ENCODE peak calls at places on chromosomes 6 and 20, in four cellular contexts. A, L, E and M are unnamed samples.

GRCh38 chr20:16178671-16179070 is 394.6 kb downstream of the KIF16B start:
- DNase-seq in A (no peak), L (no peak), E (no peak), M (no peak)

GRCh38 chr6:43468748-43469681 is 8.4 kb upstream of the TJAP1 start:
- DNase-seq in A (no peak), L (no peak), E (no peak), M (no peak)

GRCh38 chr6:41707565-41708200 is 27.7 kb downstream of the TFEB start:
- DNase-seq in A (no peak), L (no peak), E (no peak), M (no peak)

GRCh38 chr6:108074057-108074358 is 533 bp downstream of the OSTM1 start:
- DNase-seq in A (no peak), L (no peak), E (no peak), M (no peak)

GRCh38 chr20:46230811-46231282 is 77.5 kb downstream of the CDH22 start:
- DNase-seq in A (no peak), L (no peak), E (no peak), M (peak)

GRCh38 chr6:56842602-56843475 is 112.1 kb upstream of the BEND6 start:
- DNase-seq in A (peak), L (no peak), E (peak), M (no peak)

GRCh38 chr6:77565370-77565769 is 87.5 kb upstream of the MEI4 start:
- DNase-seq in A (no peak), L (no peak), E (no peak), M (no peak)

GRCh38 chr20:40218296-40218955 is 470.6 kb downstream of the MAFB start:
- DNase-seq in A (no peak), L (no peak), E (no peak), M (no peak)

GRCh38 chr20:61736751-61737310 is 328.9 kb downstream of the TAF4 start:
- DNase-seq in A (no peak), L (no peak), E (no peak), M (no peak)

GRCh38 chr20:45313065-45313695 is 5.1 kb upstream of the MATN4 start:
- DNase-seq in A (no peak), L (no peak), E (no peak), M (no peak)

GRCh38 chr6:69416739-69417138 is 380.1 kb downstream of the LMBRD1 start:
- DNase-seq in A (no peak), L (no peak), E (no peak), M (peak)

GRCh38 chr20:48682529-48683385 is 145.0 kb downstream of the PREX1 start:
- DNase-seq in A (peak), L (no peak), E (peak), M (peak)

GRCh38 chr20:58693226-58694006 is 816 bp downstream of the NPEPL1 start:
- DNase-seq in A (peak), L (peak), E (peak), M (no peak)

GRCh38 chr20:50054626-50055511 is 58.1 kb downstream of the UBE2V1 start:
- DNase-seq in A (no peak), L (no peak), E (peak), M (peak)

GRCh38 chr6:13445005-13445743 is 42.2 kb downstream of the GFOD1 start:
- DNase-seq in A (peak), L (no peak), E (no peak), M (no peak)

GRCh38 chr6:83633149-83633548 is 75.8 kb downstream of the SNAP91 start:
- DNase-seq in A (no peak), L (no peak), E (no peak), M (no peak)

GRCh38 chr20:64102647-64103354 is 4.6 kb downstream of the NPBWR2 start:
- DNase-seq in A (no peak), L (no peak), E (no peak), M (no peak)

GRCh38 chr6:30781697-30782424 is 37.5 kb upstream of the IER3 start:
- DNase-seq in A (peak), L (peak), E (peak), M (peak)

GRCh38 chr20:1808101-1808500 is 87.1 kb upstream of the SIRPA start:
- DNase-seq in A (no peak), L (no peak), E (peak), M (no peak)

GRCh38 chr6:123829302-123829953 is 25.8 kb downstream of the NKAIN2 start:
- DNase-seq in A (no peak), L (no peak), E (no peak), M (peak)

GRCh38 chr6:131177996-131178395 is 42.7 kb downstream of the AKAP7 start:
- DNase-seq in A (no peak), L (no peak), E (no peak), M (no peak)

GRCh38 chr6:34234667-34235604 is 1.7 kb upstream of the HMGA1 start:
- DNase-seq in A (no peak), L (no peak), E (no peak), M (no peak)

GRCh38 chr6:116101298-116101718 is 655 bp downstream of the NT5DC1 start:
- DNase-seq in A (no peak), L (no peak), E (no peak), M (no peak)

GRCh38 chr20:50369225-50370035 is 140.8 kb upstream of the PTPN1 start:
- DNase-seq in A (no peak), L (no peak), E (no peak), M (no peak)

GRCh38 chr20:23143098-23143497 is 57.0 kb upstream of the CD93 start:
- DNase-seq in A (peak), L (peak), E (no peak), M (peak)

GRCh38 chr6:37258405-37258704 is 411 bp upstream of the TMEM217 start:
- DNase-seq in A (no peak), L (no peak), E (no peak), M (no peak)
- TF ChIP-seq CTCF in A (no peak), L (no peak), E (no peak), M (no peak)

GRCh38 chr6:63306446-63306845 is 13.3 kb downstream of the LGSN start:
- DNase-seq in A (no peak), L (no peak), E (no peak), M (no peak)

GRCh38 chr6:63305278-63305677 is 14.5 kb downstream of the LGSN start:
- DNase-seq in A (no peak), L (no peak), E (no peak), M (no peak)

GRCh38 chr6:63307581-63308246 is 12.1 kb downstream of the LGSN start:
- DNase-seq in A (no peak), L (peak), E (no peak), M (no peak)
- TF ChIP-seq CTCF in A (no peak), L (peak), E (peak), M (peak)

GRCh38 chr20:53611449-53611894 is 17.8 kb upstream of the ZNF217 start:
- DNase-seq in A (no peak), L (peak), E (peak), M (peak)

GRCh38 chr20:53606364-53606985 is 12.8 kb upstream of the ZNF217 start:
- DNase-seq in A (no peak), L (no peak), E (peak), M (peak)

GRCh38 chr20:53609501-53610445 is 16.1 kb upstream of the ZNF217 start:
- DNase-seq in A (no peak), L (peak), E (no peak), M (no peak)

GRCh38 chr20:53608456-53609413 is 15.1 kb upstream of the ZNF217 start:
- DNase-seq in A (no peak), L (no peak), E (peak), M (no peak)

GRCh38 chr20:53608071-53608455 is 14.4 kb upstream of the ZNF217 start:
- DNase-seq in A (no peak), L (no peak), E (peak), M (no peak)
- TF ChIP-seq CTCF in A (no peak), L (no peak), E (no peak), M (no peak)

GRCh38 chr6:15058200-15059070 is 187.4 kb upstream of the JARID2 start:
- DNase-seq in A (no peak), L (no peak), E (no peak), M (no peak)
- TF ChIP-seq CTCF in A (no peak), L (no peak), E (no peak), M (no peak)

DNA sequence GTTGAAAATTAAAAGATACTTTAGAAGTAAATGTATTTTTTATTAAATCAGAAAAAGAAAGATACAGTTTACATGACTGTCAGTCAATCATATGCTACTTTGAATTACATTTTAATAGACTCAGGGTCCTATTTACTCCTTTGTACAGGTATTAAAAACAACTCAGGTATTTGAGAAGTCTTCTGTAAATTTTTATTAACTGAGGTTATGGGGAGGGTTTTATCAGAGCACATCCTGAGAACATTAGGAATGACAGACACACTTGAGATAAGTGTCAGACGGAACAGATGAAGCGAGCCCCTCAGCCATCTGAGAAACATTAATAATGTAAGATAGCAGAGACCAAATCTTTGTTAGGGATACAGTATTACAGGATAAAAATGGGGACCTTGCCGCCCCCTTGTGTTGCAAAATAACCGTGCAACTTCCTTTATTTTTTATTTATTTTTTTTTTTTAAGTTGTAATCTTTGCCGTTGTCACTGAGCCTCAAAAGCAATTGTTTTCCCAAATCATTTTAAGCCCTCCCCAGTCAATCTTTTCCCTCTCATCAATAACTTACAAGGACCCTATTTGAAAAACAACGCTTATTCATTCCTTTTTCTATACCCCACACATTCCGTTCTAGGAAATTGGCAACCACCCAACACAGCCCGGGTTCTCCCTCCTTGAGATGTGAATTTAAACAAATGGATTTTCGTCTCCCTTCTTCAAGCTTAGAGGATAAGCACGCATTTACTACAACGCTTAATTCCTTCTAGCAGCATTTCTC is 126.7 kb downstream of the BCAS1 start:
- DNase-seq in A (peak), L (peak), E (peak), M (no peak)
- TF ChIP-seq CTCF in A (peak), L (peak), E (peak), M (peak)

GRCh38 chr6:40474937-40475336 is 112.2 kb downstream of the LRFN2 start:
- DNase-seq in A (no peak), L (no peak), E (no peak), M (no peak)

GRCh38 chr6:40473026-40473425 is 114.1 kb downstream of the LRFN2 start:
- DNase-seq in A (no peak), L (no peak), E (no peak), M (no peak)

GRCh38 chr6:40476673-40477072 is 110.5 kb downstream of the LRFN2 start:
- DNase-seq in A (no peak), L (no peak), E (no peak), M (no peak)

GRCh38 chr6:40480678-40481077 is 106.5 kb downstream of the LRFN2 start:
- DNase-seq in A (no peak), L (no peak), E (no peak), M (no peak)

DNA sequence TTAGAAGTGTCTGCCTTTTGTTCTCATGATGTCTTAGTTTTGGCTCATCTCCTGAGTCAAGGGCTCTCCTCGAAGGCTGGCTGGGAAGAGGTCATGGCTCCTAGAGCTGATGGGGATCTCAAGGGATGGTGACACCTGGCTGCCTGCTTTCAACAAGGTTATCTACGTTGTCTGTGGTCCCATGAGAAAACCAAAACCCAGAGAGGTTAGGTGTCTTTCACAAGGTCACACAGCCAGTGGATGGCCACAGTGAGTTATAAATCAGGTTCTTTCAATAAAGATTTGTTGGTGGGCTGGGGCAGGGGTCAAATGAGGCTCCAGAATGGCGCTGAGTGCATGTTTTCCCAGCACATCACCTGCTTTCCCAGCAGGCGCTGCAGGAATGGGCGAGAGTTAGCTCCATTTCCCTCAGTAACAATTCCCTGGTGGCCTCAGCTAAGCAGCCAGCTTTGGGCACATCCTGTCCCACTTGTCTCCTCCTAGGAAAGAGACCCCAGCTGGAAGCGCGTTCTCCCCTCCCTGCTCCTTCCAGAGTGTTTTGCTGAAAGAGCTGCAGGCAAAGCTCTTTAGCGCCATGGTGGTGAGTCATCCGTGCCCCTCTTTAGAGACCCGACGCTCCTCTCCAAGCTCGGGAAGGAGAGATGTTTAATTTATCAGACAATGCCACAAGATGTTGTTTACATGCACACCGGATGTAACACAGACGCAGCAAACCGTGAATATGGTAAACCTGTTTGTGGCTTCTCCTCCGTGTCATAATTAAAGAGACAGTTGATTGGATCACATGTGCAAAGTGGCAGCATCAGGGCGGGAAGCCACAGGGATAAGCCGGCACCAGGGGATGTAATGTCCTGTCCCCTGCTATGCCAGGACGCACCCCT is 109.7 kb downstream of the LRFN2 start:
- DNase-seq in A (no peak), L (no peak), E (no peak), M (no peak)
- TF ChIP-seq CTCF in A (no peak), L (no peak), E (no peak), M (no peak)

DNA sequence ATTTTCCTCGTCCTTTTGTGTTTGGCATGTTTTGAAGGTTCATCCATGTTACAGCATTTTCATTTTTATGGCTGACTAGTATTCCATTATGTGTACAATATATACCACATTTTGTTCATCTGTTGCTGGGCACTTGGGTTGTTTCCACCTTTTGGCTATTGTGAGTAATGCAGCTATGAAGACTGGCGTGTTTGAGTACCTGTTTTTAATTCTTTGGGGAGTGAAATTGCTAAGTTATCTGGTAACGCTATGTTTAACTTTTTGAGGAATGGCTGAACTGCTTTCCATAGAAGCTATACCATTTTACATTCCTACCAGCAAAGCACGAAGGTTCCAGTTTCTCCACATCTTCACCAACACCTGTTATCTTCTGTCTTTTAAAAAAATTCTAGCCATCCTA is 37.0 kb upstream of the MYL9 start:
- DNase-seq in A (no peak), L (no peak), E (no peak), M (no peak)
- TF ChIP-seq CTCF in A (no peak), L (no peak), E (peak), M (peak)

GRCh38 chr20:9071976-9072726 is 3.3 kb downstream of the PLCB4 start:
- DNase-seq in A (no peak), L (no peak), E (no peak), M (no peak)

GRCh38 chr20:9070304-9070703 is 1.4 kb downstream of the PLCB4 start:
- DNase-seq in A (no peak), L (no peak), E (no peak), M (no peak)

GRCh38 chr20:9066196-9066595 is 2.7 kb upstream of the PLCB4 start:
- DNase-seq in A (no peak), L (no peak), E (no peak), M (no peak)

GRCh38 chr20:9068896-9069663 is at the start of gene PLCB4:
- DNase-seq in A (no peak), L (peak), E (no peak), M (no peak)

GRCh38 chr20:9068232-9068781 is 580 bp upstream of the PLCB4 start:
- DNase-seq in A (peak), L (peak), E (peak), M (no peak)
- TF ChIP-seq CTCF in A (no peak), L (no peak), E (no peak), M (no peak)

GRCh38 chr6:39451831-39452230 is 129.3 kb upstream of the KCNK16 start:
- DNase-seq in A (no peak), L (no peak), E (no peak), M (no peak)

GRCh38 chr6:39453236-39453635 is 130.7 kb upstream of the KCNK16 start:
- DNase-seq in A (no peak), L (no peak), E (no peak), M (peak)

GRCh38 chr6:39452306-39452705 is 129.8 kb upstream of the KCNK16 start:
- DNase-seq in A (no peak), L (no peak), E (no peak), M (peak)

GRCh38 chr6:39452746-39453145 is 130.2 kb upstream of the KCNK16 start:
- DNase-seq in A (no peak), L (no peak), E (no peak), M (no peak)

GRCh38 chr6:39453956-39454524 is 131.5 kb upstream of the KCNK16 start:
- DNase-seq in A (no peak), L (no peak), E (no peak), M (no peak)
- TF ChIP-seq CTCF in A (no peak), L (no peak), E (no peak), M (no peak)

GRCh38 chr6:103672169-103672568 is 1187.5 kb downstream of the HACE1 start:
- DNase-seq in A (no peak), L (no peak), E (no peak), M (peak)
- TF ChIP-seq CTCF in A (no peak), L (no peak), E (peak), M (no peak)